ENCODE peak calls at places on chromosomes 2 and 18, in eight cellular contexts. M is HepG2, D is fibroblast of lung, Q is IMR-90, K is hepatocyte, E is A549, I is GM23338, Y is PC-3. H is an unnamed sample.
A peak's percentile ranks its signal among the peaks of the same experiment; 100 is the strongest.

GRCh38 chr2:14633451-14634211 is 1.1 kb downstream of the LRATD1 start:
- DNase-seq in M (no peak), D (no peak), Q (no peak), K (peak; percentile 10), E (no peak), I (peak; percentile 11), Y (peak; percentile 12), H (no peak)

GRCh38 chr2:240532032-240532775 is 25.6 kb downstream of the ANKMY1 start:
- DNase-seq in M (no peak), D (no peak), Q (no peak), K (no peak), E (peak; percentile 37), I (no peak), Y (no peak), H (no peak)

GRCh38 chr2:1649103-1649870 is 95.0 kb downstream of the PXDN start:
- DNase-seq in M (no peak), D (no peak), Q (no peak), K (no peak), E (no peak), I (no peak), Y (no peak), H (no peak)

GRCh38 chr2:46193356-46193755 is 103.9 kb upstream of the EPAS1 start:
- DNase-seq in M (no peak), D (no peak), Q (no peak), K (no peak), E (no peak), I (no peak), Y (no peak), H (no peak)

GRCh38 chr2:72220170-72220569 is 72.5 kb upstream of the CYP26B1 start:
- DNase-seq in M (peak; percentile 16), D (no peak), Q (no peak), K (no peak), E (peak; percentile 68), I (peak; percentile 90), Y (peak; percentile 37), H (peak; percentile 21)

GRCh38 chr2:195984951-195985726 is 83.5 kb downstream of the DNAH7 start:
- DNase-seq in M (no peak), D (peak; percentile 53), Q (no peak), K (no peak), E (no peak), I (no peak), Y (peak; percentile 4), H (no peak)

GRCh38 chr2:182368996-182369395 is 57.8 kb downstream of the PDE1A start:
- DNase-seq in M (no peak), D (no peak), Q (no peak), K (no peak), E (no peak), I (no peak), Y (no peak), H (no peak)

GRCh38 chr18:24189007-24189528 is 50.2 kb downstream of the CABYR start:
- DNase-seq in M (no peak), D (peak; percentile 20), Q (peak; percentile 70), K (no peak), E (no peak), I (no peak), Y (no peak), H (no peak)

DNA sequence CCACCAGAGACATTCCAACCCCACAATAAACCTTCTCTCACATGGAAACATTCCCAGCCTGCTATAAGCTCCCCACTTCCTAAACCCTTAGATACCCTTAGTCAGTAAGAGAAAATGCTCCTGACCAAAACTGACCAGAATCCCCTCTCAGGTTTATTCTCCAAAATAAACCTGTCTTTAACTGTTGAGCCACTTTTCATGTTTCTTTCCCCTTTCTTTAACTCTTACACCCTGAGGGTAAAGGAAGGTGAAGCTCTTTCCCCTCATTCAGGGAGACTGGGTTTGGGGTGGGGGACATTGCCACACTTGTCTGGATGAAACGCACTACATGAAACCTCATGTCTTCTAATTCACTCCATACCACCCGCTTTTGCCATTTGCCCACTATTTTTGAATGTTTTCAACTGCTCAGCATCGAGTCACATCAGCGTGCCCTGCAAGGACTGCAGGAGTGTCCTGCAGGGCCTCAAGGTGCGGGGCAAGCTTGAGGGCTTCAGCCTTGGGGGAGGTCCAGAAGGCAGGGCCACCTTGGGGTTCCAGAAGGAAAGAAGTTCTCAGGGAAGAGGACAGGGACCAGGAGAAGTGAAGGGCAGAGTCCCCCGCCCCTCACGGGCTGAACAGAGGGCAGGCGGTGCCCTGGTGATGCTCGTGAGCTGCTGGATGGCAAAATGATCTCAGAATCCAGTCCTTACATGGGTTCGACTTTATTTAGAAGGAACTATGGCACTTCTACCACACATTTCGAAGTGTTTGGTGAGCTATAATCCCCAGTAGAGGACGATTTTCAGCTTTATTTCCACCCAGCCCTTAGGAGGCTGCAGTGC is 4.2 kb upstream of the SP140L start:
- DNase-seq in M (no peak), D (no peak), Q (no peak), K (no peak), E (no peak), I (no peak), Y (no peak), H (no peak)
- TF ChIP-seq CTCF in M (no peak), D (peak; percentile 30), Q (no peak), K (no peak), E (peak; percentile 12), I (no peak), Y (no peak), H (peak; percentile 64)

DNA sequence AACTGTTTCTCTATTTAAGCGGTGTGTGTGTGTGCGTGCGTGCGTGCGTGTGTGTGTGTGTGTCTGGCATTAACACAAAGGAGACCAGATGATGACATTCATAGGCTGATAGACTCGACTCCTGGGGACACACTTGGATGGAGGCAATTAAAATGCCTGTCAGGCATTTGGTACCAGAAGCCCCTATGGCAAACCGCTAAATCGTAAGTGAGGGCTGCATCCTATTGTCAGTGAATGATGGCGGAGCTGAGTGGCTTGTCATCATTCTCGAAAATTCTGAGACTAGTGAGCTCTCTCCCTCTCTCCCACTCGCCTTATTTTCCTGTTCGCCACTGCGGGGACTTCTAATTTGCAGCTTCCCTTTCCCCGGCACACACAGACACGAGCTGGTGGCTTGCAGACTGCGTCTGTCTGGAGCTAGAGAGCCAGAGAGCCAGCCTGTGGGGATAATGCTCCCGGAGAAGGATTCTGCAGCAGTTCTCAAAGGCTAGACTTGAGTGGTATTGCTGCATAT is 155.4 kb downstream of the MAP2 start:
- DNase-seq in M (no peak), D (peak; percentile 46), Q (no peak), K (no peak), E (no peak), I (peak; percentile 46), Y (no peak), H (no peak)
- H3K4me2 ChIP-seq in M (no peak overlapping the region), D (peak overlapping the region; percentile 82), Q (peak overlapping the region; percentile 41), K (peak overlapping the region; percentile 63), E (no peak overlapping the region), I (peak overlapping the region; percentile 36), Y (peak overlapping the region; percentile 74), H (no peak overlapping the region)

GRCh38 chr2:147428348-147428747 is 416.5 kb upstream of the ACVR2A start:
- DNase-seq in M (no peak), D (no peak), Q (no peak), K (no peak), E (no peak), I (no peak), Y (no peak), H (no peak)

GRCh38 chr2:147420947-147421346 is 423.9 kb upstream of the ACVR2A start:
- DNase-seq in M (no peak), D (no peak), Q (no peak), K (no peak), E (no peak), I (no peak), Y (no peak), H (no peak)

GRCh38 chr2:147425437-147426038 is 419.3 kb upstream of the ACVR2A start:
- DNase-seq in M (no peak), D (no peak), Q (no peak), K (peak; percentile 45), E (no peak), I (no peak), Y (no peak), H (no peak)

GRCh38 chr2:147420517-147420916 is 424.3 kb upstream of the ACVR2A start:
- DNase-seq in M (no peak), D (no peak), Q (no peak), K (no peak), E (no peak), I (peak; percentile 37), Y (no peak), H (no peak)

GRCh38 chr2:147424766-147425165 is 420.1 kb upstream of the ACVR2A start:
- DNase-seq in M (no peak), D (peak; percentile 21), Q (no peak), K (no peak), E (no peak), I (no peak), Y (peak; percentile 74), H (no peak)
- TF ChIP-seq CTCF in M (no peak), D (no peak), Q (no peak), K (no peak), E (no peak), I (no peak), Y (no peak), H (no peak)

DNA sequence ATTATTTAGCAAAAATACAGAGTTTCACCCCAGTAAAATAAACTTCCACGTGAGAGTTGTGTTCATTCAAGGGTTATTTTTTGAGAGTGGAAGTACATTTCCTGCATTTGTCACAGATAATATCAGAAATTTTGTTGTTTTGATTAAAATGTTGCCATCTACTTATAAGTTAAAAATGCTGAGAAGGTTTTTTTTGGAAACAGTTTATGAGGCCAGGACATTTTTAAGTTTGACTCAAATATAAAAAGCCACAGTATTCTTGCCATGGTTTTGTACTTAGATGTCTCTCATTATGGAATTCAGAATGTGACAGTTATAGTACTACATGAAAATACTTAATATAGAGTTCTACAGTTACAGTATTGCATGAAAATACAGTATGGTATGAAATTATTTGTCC is 44.0 kb downstream of the PDK1 start:
- DNase-seq in M (no peak), D (no peak), Q (no peak), K (no peak), E (no peak), I (no peak), Y (no peak), H (no peak)
- H3K4me2 ChIP-seq in M (no peak overlapping the region), D (no peak overlapping the region), Q (no peak overlapping the region), K (no peak overlapping the region), E (no peak overlapping the region), I (no peak overlapping the region), Y (no peak overlapping the region), H (no peak overlapping the region)

DNA sequence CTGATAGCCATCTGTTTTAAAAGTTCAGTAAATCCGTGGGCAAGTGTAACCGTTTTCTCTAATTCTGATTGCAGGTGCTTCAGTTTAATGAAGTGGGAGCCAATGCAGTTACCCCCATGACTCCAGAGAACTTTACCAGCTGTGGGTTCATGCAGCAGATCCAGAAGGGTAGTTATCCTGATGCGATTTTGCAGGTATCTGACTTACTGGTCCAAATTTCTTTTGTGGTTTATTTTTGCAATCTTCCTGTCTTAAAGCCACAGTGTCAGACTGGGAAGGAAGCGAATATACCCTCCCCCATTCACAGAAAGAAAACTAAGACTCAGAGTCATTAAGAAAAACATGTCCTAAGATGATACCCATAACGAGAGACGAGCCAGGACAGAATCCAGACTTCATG is 7.7 kb downstream of the SERPINB2 start:
- DNase-seq in M (no peak), D (no peak), Q (no peak), K (no peak), E (no peak), I (no peak), Y (no peak), H (no peak)
- TF ChIP-seq CTCF in M (no peak), D (no peak), Q (no peak), K (no peak), E (no peak), I (no peak), Y (no peak), H (no peak)

H was measured in DND-41.